ENCODE peak calls at places on chromosomes 5 and 9, in five cellular contexts. B is AG10803; Z is Caco-2; Q is stomach; C is CD4-positive, alpha-beta T cell. K is an unnamed sample.

GRCh38 chr5:72472031-72472430 is 35.2 kb downstream of the ZNF366 start:
- DNase-seq in B (no peak), Z (no peak), Q (no peak), C (no peak), K (no peak)

GRCh38 chr9:88092699-88093359 is 45.4 kb downstream of the SPATA31C2 start:
- DNase-seq in B (peak), Z (peak), Q (no peak), C (no peak), K (no peak)

GRCh38 chr5:138622051-138622450 is 46.9 kb upstream of the HSPA9 start:
- DNase-seq in B (no peak), Z (no peak), Q (no peak), C (no peak), K (no peak)

GRCh38 chr5:142680605-142681259 is 5.2 kb downstream of the FGF1 start:
- DNase-seq in B (no peak), Z (peak), Q (peak), C (no peak), K (no peak)

GRCh38 chr5:136018814-136019777 is 9.7 kb upstream of the TGFBI start:
- DNase-seq in B (peak), Z (no peak), Q (no peak), C (no peak), K (no peak)

GRCh38 chr9:84062538-84062937 is 81.9 kb downstream of the RMI1 start:
- DNase-seq in B (no peak), Z (no peak), Q (no peak), C (no peak), K (no peak)

GRCh38 chr5:171477101-171477500 is 57.7 kb downstream of the FGF18 start:
- DNase-seq in B (no peak), Z (no peak), Q (no peak), C (no peak), K (no peak)

GRCh38 chr5:152730176-152730575 is 325.1 kb upstream of the NMUR2 start:
- DNase-seq in B (no peak), Z (no peak), Q (no peak), C (no peak), K (no peak)

GRCh38 chr9:33295571-33295970 is 5.3 kb downstream of the NFX1 start:
- DNase-seq in B (no peak), Z (no peak), Q (no peak), C (no peak), K (peak)

GRCh38 chr5:166430491-166431319 is 1860.7 kb upstream of the WWC1 start:
- DNase-seq in B (no peak), Z (no peak), Q (no peak), C (no peak), K (no peak)

GRCh38 chr5:95281211-95281610 is 3.7 kb downstream of the MCTP1 start:
- DNase-seq in B (peak), Z (peak), Q (no peak), C (no peak), K (no peak)

GRCh38 chr5:33379757-33380156 is 61.0 kb upstream of the TARS1 start:
- DNase-seq in B (peak), Z (peak), Q (no peak), C (no peak), K (no peak)

GRCh38 chr5:151912360-151912759 is 12.3 kb downstream of the GLRA1 start:
- DNase-seq in B (no peak), Z (no peak), Q (no peak), C (no peak), K (no peak)

GRCh38 chr5:98349251-98349989 is 424.0 kb upstream of the RGMB start:
- DNase-seq in B (peak), Z (peak), Q (no peak), C (no peak), K (no peak)

GRCh38 chr9:117722108-117722761 is 18.0 kb downstream of the TLR4 start:
- DNase-seq in B (no peak), Z (no peak), Q (no peak), C (no peak), K (no peak)
- TF ChIP-seq CTCF in B (no peak), Z (no peak), Q (no peak), C (no peak), K (no peak)

DNA sequence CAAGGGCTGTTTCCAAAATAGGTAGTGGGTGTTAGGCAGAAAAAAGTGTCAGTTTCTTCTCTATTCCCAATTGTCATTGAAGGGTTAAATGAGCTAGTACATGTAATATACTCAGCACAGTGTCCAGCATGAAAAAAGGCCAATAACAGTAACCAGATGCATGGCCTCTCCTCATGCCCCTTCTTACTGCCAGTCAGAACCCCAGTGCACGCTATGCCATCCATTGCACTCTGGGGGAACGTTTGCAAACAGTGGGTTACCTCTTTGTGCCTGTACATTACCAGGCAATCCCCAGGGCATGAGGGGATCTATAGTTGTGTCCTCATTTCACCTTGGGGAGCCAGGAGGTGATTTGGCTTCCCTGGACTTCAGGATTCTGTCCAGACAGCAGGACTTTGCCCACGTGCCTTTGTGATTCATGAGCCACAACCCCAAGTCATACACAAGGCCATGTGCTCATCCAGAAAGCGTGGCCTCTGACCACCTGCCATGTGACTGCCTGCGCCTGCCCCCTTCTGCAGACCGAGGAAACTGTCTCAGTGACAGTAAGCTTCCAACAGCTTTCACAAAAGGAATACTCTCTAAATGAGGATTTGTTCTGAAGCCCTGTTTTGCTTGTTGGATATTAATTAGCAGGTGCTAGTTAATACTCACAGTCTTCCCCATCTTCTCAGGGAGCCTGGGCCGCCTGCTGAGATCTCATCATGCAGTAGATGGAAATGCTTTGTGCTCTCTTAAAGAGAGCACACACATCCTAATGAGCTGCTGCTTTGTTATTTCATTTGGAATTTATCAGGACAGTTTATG is 36.8 kb upstream of the ANGPTL2 start:
- DNase-seq in B (peak), Z (peak), Q (peak), C (no peak), K (no peak)
- TF ChIP-seq CTCF in B (peak), Z (peak), Q (no peak), C (no peak), K (no peak)

GRCh38 chr9:86241216-86241615 is 18.2 kb downstream of the C9orf153 start:
- DNase-seq in B (no peak), Z (no peak), Q (no peak), C (no peak), K (no peak)

GRCh38 chr9:86242012-86242411 is 17.4 kb downstream of the C9orf153 start:
- DNase-seq in B (no peak), Z (no peak), Q (no peak), C (no peak), K (no peak)

DNA sequence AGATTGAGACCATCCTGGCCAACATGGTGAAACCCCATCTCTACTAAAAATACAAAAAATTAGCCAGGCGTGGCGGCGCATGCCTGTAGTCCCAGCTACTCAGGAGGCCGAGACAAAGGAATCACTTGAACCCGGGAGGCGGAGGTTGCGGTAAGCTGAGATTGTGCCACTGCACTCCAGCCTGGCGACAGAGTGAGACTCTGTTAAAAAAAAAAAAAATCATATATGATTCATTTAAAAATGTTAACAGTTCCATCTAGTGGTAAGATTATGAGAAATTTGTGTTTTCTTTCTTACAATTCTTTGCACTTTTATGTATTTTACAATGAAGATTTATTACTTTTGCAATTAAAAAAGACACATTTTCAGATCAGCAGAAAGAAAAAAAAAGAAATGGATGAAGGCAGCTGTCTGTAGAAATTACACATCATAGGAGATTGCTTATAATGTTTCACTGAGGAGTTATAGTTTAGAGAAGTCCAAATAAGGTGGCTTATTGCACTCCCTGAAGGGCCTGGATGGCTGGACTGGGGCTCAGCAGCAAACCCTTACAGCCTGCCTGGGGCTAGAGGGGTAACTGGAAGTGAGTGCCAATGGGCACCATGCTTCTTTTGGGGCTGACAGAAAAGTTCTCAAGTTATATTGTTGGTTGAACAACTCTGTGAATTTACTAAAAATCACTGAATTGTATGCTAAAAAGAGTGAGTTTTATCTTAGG is 20.2 kb downstream of the C9orf153 start:
- DNase-seq in B (no peak), Z (no peak), Q (no peak), C (no peak), K (no peak)
- TF ChIP-seq CTCF in B (no peak), Z (no peak), Q (no peak), C (no peak), K (no peak)

GRCh38 chr5:17880869-17881268 is 246.6 kb downstream of the TAF11L14 start:
- DNase-seq in B (no peak), Z (no peak), Q (no peak), C (no peak), K (no peak)
- TF ChIP-seq CTCF in B (no peak), Z (no peak), Q (no peak), C (no peak), K (no peak)

GRCh38 chr9:127537014-127537413 is 75.1 kb upstream of the STXBP1 start:
- DNase-seq in B (peak), Z (no peak), Q (peak), C (no peak), K (no peak)

GRCh38 chr9:127536499-127536898 is 75.6 kb upstream of the STXBP1 start:
- DNase-seq in B (peak), Z (no peak), Q (no peak), C (no peak), K (no peak)

GRCh38 chr9:127539259-127539981 is 72.7 kb upstream of the STXBP1 start:
- DNase-seq in B (no peak), Z (no peak), Q (no peak), C (no peak), K (no peak)

GRCh38 chr9:127538849-127539258 is 73.2 kb upstream of the STXBP1 start:
- DNase-seq in B (peak), Z (no peak), Q (no peak), C (no peak), K (no peak)

GRCh38 chr9:127537792-127538191 is 74.3 kb upstream of the STXBP1 start:
- DNase-seq in B (no peak), Z (no peak), Q (no peak), C (no peak), K (peak)
- TF ChIP-seq CTCF in B (peak), Z (no peak), Q (no peak), C (no peak), K (no peak)

GRCh38 chr9:127347831-127348699 is 48.9 kb upstream of the SLC2A8 start:
- DNase-seq in B (peak), Z (no peak), Q (peak), C (no peak), K (peak)

GRCh38 chr9:127344373-127344995 is 52.5 kb upstream of the SLC2A8 start:
- DNase-seq in B (peak), Z (no peak), Q (no peak), C (no peak), K (no peak)

GRCh38 chr9:127349483-127350127 is 47.4 kb upstream of the SLC2A8 start:
- DNase-seq in B (no peak), Z (no peak), Q (peak), C (no peak), K (no peak)

GRCh38 chr9:127345566-127345965 is 51.4 kb upstream of the SLC2A8 start:
- DNase-seq in B (no peak), Z (no peak), Q (no peak), C (no peak), K (no peak)

GRCh38 chr9:127346584-127346983 is 50.4 kb upstream of the SLC2A8 start:
- DNase-seq in B (no peak), Z (no peak), Q (peak), C (no peak), K (no peak)
- TF ChIP-seq CTCF in B (peak), Z (no peak), Q (no peak), C (no peak), K (no peak)

DNA sequence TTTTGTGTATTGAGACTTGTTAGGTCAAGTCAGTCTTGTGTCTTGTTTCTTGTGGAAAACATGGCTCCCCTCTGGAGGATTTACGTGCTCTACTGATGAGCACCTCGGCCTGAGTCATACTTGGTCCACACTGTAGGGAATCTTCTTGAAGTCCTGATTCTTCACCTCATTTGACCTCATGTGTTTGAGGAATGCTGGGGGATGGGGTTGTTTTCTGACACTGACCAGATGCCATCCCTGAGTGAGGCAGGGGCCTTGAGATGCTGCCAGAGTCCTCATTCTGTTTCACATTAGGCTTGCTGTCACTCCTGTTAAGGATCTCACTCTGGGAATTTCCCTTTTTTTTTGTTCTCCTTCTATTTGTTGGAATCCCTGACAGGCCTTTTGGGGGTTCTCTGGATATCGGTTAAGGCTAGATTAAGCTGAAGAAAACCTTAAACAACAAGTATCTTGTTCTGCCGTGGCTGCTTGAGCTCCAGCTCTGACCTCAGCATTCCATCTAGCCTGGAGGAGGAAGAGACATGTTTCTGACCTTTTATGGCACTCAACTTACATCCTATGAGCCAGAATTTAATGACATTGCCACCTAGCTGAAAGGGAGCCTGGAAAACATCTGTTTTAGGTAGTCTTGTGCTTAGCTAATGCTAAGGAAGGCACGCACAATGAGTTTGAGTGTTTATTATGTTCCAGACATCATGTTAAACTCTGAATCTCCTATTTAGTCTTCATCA is 20.6 kb downstream of the TCOF1 start:
- DNase-seq in B (peak), Z (no peak), Q (no peak), C (no peak), K (no peak)
- TF ChIP-seq CTCF in B (no peak), Z (no peak), Q (no peak), C (no peak), K (no peak)

GRCh38 chr5:195401-196160 is 4.3 kb downstream of the LRRC14B start:
- DNase-seq in B (no peak), Z (no peak), Q (no peak), C (no peak), K (no peak)
- TF ChIP-seq CTCF in B (no peak), Z (no peak), Q (no peak), C (no peak), K (no peak)